ENCODE peak calls at places on chromosome 3, in eight cellular contexts. F is kidney, G is amniotic stem cell, S is DMS79 treated with DMSO at 0.1 percent for 48 hours, H is substantia nigra, X is left colon, L is SW 1271, R is glutamatergic neuron. Z is an unnamed sample.

GRCh38 chr3:13629644-13630043 is 80.7 kb downstream of the FBLN2 start:
- DNase-seq in F (no peak), G (no peak), S (no peak), H (no peak), X (no peak), L (no peak), R (no peak), Z (no peak)

GRCh38 chr3:4850211-4850927 is 128.9 kb upstream of the BHLHE40 start:
- DNase-seq in F (no peak), G (no peak), S (no peak), H (no peak), X (no peak), L (no peak), R (no peak), Z (no peak)

GRCh38 chr3:29789686-29790085 is 508.8 kb downstream of the RBMS3 start:
- DNase-seq in F (no peak), G (no peak), S (no peak), H (no peak), X (no peak), L (no peak), R (no peak), Z (no peak)

GRCh38 chr3:129315386-129315991 is 36.8 kb downstream of the HMCES start:
- DNase-seq in F (peak; percentile 87), G (no peak), S (peak; percentile 15), H (no peak), X (peak; percentile 60), L (no peak), R (peak; percentile 33), Z (no peak)

GRCh38 chr3:133578548-133579191 is 5.2 kb downstream of the CDV3 start:
- DNase-seq in F (no peak), G (no peak), S (no peak), H (no peak), X (no peak), L (no peak), R (no peak), Z (no peak)

GRCh38 chr3:33447958-33448357 is 7.8 kb upstream of the UBP1 start:
- DNase-seq in F (no peak), G (no peak), S (no peak), H (no peak), X (no peak), L (no peak), R (no peak), Z (no peak)

GRCh38 chr3:187305881-187306280 is 14.3 kb upstream of the MASP1 start:
- DNase-seq in F (no peak), G (no peak), S (no peak), H (no peak), X (no peak), L (no peak), R (no peak), Z (no peak)

GRCh38 chr3:4019509-4019908 is 220.3 kb downstream of the LRRN1 start:
- DNase-seq in F (no peak), G (no peak), S (no peak), H (no peak), X (no peak), L (no peak), R (no peak), Z (no peak)

GRCh38 chr3:45992133-45992729 is 3.4 kb downstream of the FYCO1 start:
- DNase-seq in F (no peak), G (no peak), S (no peak), H (no peak), X (no peak), L (no peak), R (no peak), Z (no peak)

GRCh38 chr3:56825579-56826438 is 24.1 kb upstream of the ARHGEF3 start:
- DNase-seq in F (no peak), G (no peak), S (no peak), H (no peak), X (no peak), L (no peak), R (no peak), Z (no peak)

GRCh38 chr3:58494107-58494506 is 2.2 kb downstream of the KCTD6 start:
- DNase-seq in F (no peak), G (no peak), S (no peak), H (no peak), X (no peak), L (no peak), R (no peak), Z (no peak)

GRCh38 chr3:120622870-120623718 is 27.0 kb downstream of the NDUFB4 start:
- DNase-seq in F (no peak), G (peak; percentile 57), S (no peak), H (no peak), X (peak; percentile 18), L (peak; percentile 38), R (no peak), Z (peak; percentile 84)

GRCh38 chr3:123757281-123757940 is 126.7 kb downstream of the MYLK start:
- DNase-seq in F (no peak), G (no peak), S (peak; percentile 60), H (peak; percentile 32), X (peak; percentile 54), L (no peak), R (no peak), Z (peak; percentile 46)

GRCh38 chr3:117059054-117059989 is 349.7 kb downstream of the TUSC7 start:
- DNase-seq in F (no peak), G (peak; percentile 12), S (peak; percentile 63), H (no peak), X (no peak), L (peak; percentile 41), R (no peak), Z (no peak)

GRCh38 chr3:9398715-9399708 is 1.6 kb downstream of the SETD5 start:
- DNase-seq in F (no peak), G (no peak), S (peak; percentile 33), H (no peak), X (peak; percentile 21), L (peak; percentile 62), R (no peak), Z (no peak)

GRCh38 chr3:47416041-47416440 is 35.2 kb downstream of the PTPN23 start:
- DNase-seq in F (no peak), G (no peak), S (no peak), H (no peak), X (no peak), L (no peak), R (peak; percentile 19), Z (no peak)